ENCODE peak calls at places on chromosomes 5 and 9, in seven cellular contexts. W, D, R, V, T, P and C are unnamed samples.
A peak's percentile ranks its signal among the peaks of the same experiment; 100 is the strongest.

GRCh38 chr9:106752581-106752980 is 110.4 kb upstream of the ZNF462 start:
- DNase-seq in W (no peak), D (no peak), R (no peak), V (peak; percentile 34), T (no peak), P (no peak), C (no peak)

GRCh38 chr9:132789706-132790105 is 88.4 kb downstream of the AK8 start:
- DNase-seq in W (no peak), D (no peak), R (no peak), V (no peak), T (no peak), P (no peak), C (no peak)

GRCh38 chr9:130698514-130698913 is 4.9 kb downstream of the EXOSC2 start:
- DNase-seq in W (no peak), D (no peak), R (no peak), V (no peak), T (no peak), P (no peak), C (no peak)

GRCh38 chr5:68746220-68747076 is 347.4 kb upstream of the SLC30A5 start:
- DNase-seq in W (no peak), D (no peak), R (no peak), V (no peak), T (no peak), P (no peak), C (no peak)

GRCh38 chr9:121860744-121861143 is 209.3 kb downstream of the DAB2IP start:
- DNase-seq in W (no peak), D (peak; percentile 44), R (no peak), V (peak; percentile 89), T (no peak), P (no peak), C (no peak)

GRCh38 chr9:131366745-131367401 is 27.0 kb upstream of the PRRC2B start:
- DNase-seq in W (peak; percentile 63), D (no peak), R (no peak), V (peak; percentile 80), T (no peak), P (no peak), C (no peak)

GRCh38 chr9:14320272-14321245 is 6.6 kb upstream of the NFIB start:
- DNase-seq in W (no peak), D (no peak), R (no peak), V (peak; percentile 98), T (no peak), P (peak; percentile 77), C (no peak)

GRCh38 chr9:93501406-93501805 is 48.0 kb upstream of the FAM120AOS start:
- DNase-seq in W (no peak), D (no peak), R (no peak), V (peak; percentile 60), T (no peak), P (no peak), C (no peak)

GRCh38 chr5:135821061-135821781 is 13.2 kb upstream of the SLC25A48 start:
- DNase-seq in W (no peak), D (no peak), R (no peak), V (no peak), T (no peak), P (no peak), C (no peak)

GRCh38 chr5:40410231-40410861 is 269.4 kb upstream of the PTGER4 start:
- DNase-seq in W (no peak), D (peak; percentile 43), R (no peak), V (peak; percentile 64), T (no peak), P (no peak), C (no peak)

GRCh38 chr9:107158321-107158720 is 124.8 kb upstream of the RAD23B start:
- DNase-seq in W (peak; percentile 34), D (no peak), R (no peak), V (peak; percentile 35), T (no peak), P (no peak), C (no peak)

GRCh38 chr5:136710834-136711233 is 345.5 kb upstream of the TRPC7 start:
- DNase-seq in W (no peak), D (no peak), R (no peak), V (no peak), T (no peak), P (no peak), C (no peak)

GRCh38 chr9:22307013-22307711 is 139.5 kb upstream of the DMRTA1 start:
- DNase-seq in W (no peak), D (peak; percentile 33), R (no peak), V (peak; percentile 70), T (peak; percentile 7), P (no peak), C (no peak)

GRCh38 chr5:16609412-16609811 is 7.4 kb downstream of the RETREG1 start:
- DNase-seq in W (no peak), D (no peak), R (no peak), V (no peak), T (no peak), P (no peak), C (no peak)